ENCODE peak calls at places on chromosomes 6 and 20, in four cellular contexts. N is stimulated activated naive B cell treated with anti-CD40 and anti-IgM and Interleukin-4, amounts not matched to agents 10 μg/mL and 1 μg/mL and 100 μg/mL, for 72 hours; Q is brain microvascular endothelial cell; F is aorta. B is an unnamed sample.

GRCh38 chr6:30814137-30815084 is 69.9 kb upstream of the DDR1 start:
- DNase-seq in F (peak), Q (no peak), N (no peak), B (no peak)

GRCh38 chr6:162899148-162899547 is 171.4 kb downstream of the PACRG start:
- DNase-seq in F (no peak), N (no peak), Q (no peak), B (no peak)

GRCh38 chr20:19661717-19662637 is 96.1 kb upstream of the RIN2 start:
- DNase-seq in F (no peak), N (peak), Q (peak), B (peak)

GRCh38 chr6:95087394-95088097 is 489.8 kb upstream of the MANEA start:
- DNase-seq in N (no peak), F (no peak), Q (peak), B (peak)

GRCh38 chr20:64146936-64147451 is 17.3 kb upstream of the MYT1 start:
- DNase-seq in F (peak), Q (no peak), N (no peak), B (no peak)

GRCh38 chr6:131443014-131443413 is 130.0 kb upstream of the ARG1 start:
- DNase-seq in F (no peak), N (no peak), Q (no peak), B (no peak)

GRCh38 chr20:17403496-17403895 is 127.7 kb downstream of the BFSP1 start:
- DNase-seq in N (no peak), F (no peak), Q (no peak), B (no peak)

GRCh38 chr20:61749406-61750075 is 316.1 kb downstream of the TAF4 start:
- DNase-seq in F (peak), Q (no peak), N (no peak), B (no peak)

GRCh38 chr6:28643017-28643740 is 117.5 kb downstream of the GPX5 start:
- DNase-seq in N (peak), Q (peak), F (no peak), B (no peak)

GRCh38 chr20:46249671-46250070 is 58.6 kb downstream of the CDH22 start:
- DNase-seq in Q (no peak), N (no peak), F (no peak), B (no peak)

GRCh38 chr6:161333410-161333809 is 59.5 kb upstream of the AGPAT4 start:
- DNase-seq in N (no peak), F (no peak), Q (no peak), B (no peak)

GRCh38 chr6:85712346-85712745 is 69.7 kb upstream of the SYNCRIP start:
- DNase-seq in N (no peak), Q (no peak), F (no peak), B (no peak)

GRCh38 chr6:85049282-85049681 is 284.9 kb upstream of the TBX18 start:
- DNase-seq in Q (peak), N (no peak), F (no peak), B (no peak)

GRCh38 chr6:158608221-158608620 is 36.3 kb downstream of the DYNLT1 start:
- DNase-seq in Q (no peak), N (no peak), F (no peak), B (no peak)

GRCh38 chr6:37624606-37625574 is 72.8 kb downstream of the MDGA1 start:
- DNase-seq in N (no peak), Q (no peak), F (peak), B (no peak)

GRCh38 chr6:45554596-45554995 is 176.9 kb upstream of the SUPT3H start:
- DNase-seq in N (no peak), Q (no peak), F (no peak), B (no peak)

GRCh38 chr20:5510446-5510845 is 193.7 kb upstream of the PROKR2 start:
- DNase-seq in N (no peak), F (no peak), Q (peak), B (no peak)

GRCh38 chr20:11712611-11713160 is 205.0 kb upstream of the BTBD3 start:
- DNase-seq in N (no peak), Q (no peak), F (no peak), B (no peak)

GRCh38 chr6:36954262-36954931 is at the start of gene PI16:
- DNase-seq in N (no peak), F (peak), Q (no peak), B (no peak)

GRCh38 chr20:39903806-39904205 is 785.2 kb downstream of the MAFB start:
- DNase-seq in F (no peak), N (no peak), Q (no peak), B (no peak)

GRCh38 chr6:47321582-47321981 is 11.9 kb upstream of the TNFRSF21 start:
- DNase-seq in N (no peak), F (no peak), Q (no peak), B (no peak)

GRCh38 chr6:74942130-74942529 is 263.7 kb downstream of the COL12A1 start:
- DNase-seq in N (no peak), F (no peak), Q (no peak), B (no peak)

GRCh38 chr6:108074057-108074358 is 533 bp downstream of the OSTM1 start:
- DNase-seq in N (no peak), Q (no peak), F (no peak), B (no peak)

GRCh38 chr20:35174458-35175216 is 2.8 kb downstream of the PROCR start:
- DNase-seq in Q (no peak), F (peak), N (no peak), B (no peak)

GRCh38 chr20:43748274-43748673 is 21.5 kb upstream of the GTSF1L start:
- DNase-seq in F (no peak), N (no peak), Q (no peak), B (no peak)

GRCh38 chr6:138856654-138857053 is 60.8 kb downstream of the ECT2L start:
- DNase-seq in N (no peak), F (no peak), Q (no peak), B (no peak)

GRCh38 chr20:64206619-64207018 is 42.4 kb downstream of the MYT1 start:
- DNase-seq in F (no peak), N (no peak), Q (no peak), B (no peak)

GRCh38 chr20:32365560-32365959 is 7.4 kb downstream of the ASXL1 start:
- DNase-seq in Q (no peak), F (no peak), N (no peak), B (no peak)

B was measured in astrocyte of the cerebellum.